ENCODE peak calls at places on chromosomes 3 and 15, in eight cellular contexts. One of them, this sample, is unnamed.

GRCh38 chr15:101244039-101244781 is 7.6 kb downstream of the CHSY1 start:
- DNase-seq in A549: no peak
- DNase-seq in right atrium auricular region: no peak
- DNase-seq in adrenal gland: peak; percentile 1
- DNase-seq in left ventricle myocardium inferior: no peak
- DNase-seq in ovary: no peak
- DNase-seq in heart left ventricle: no peak
- DNase-seq in transverse colon: no peak
- DNase-seq in this sample: no peak

GRCh38 chr3:133835961-133836360 is 30.3 kb downstream of the SRPRB start:
- DNase-seq in A549: no peak
- DNase-seq in right atrium auricular region: peak; percentile 13
- DNase-seq in adrenal gland: no peak
- DNase-seq in left ventricle myocardium inferior: no peak
- DNase-seq in ovary: no peak
- DNase-seq in heart left ventricle: no peak
- DNase-seq in transverse colon: no peak
- DNase-seq in this sample: no peak

GRCh38 chr3:76585794-76586392 is 454.0 kb upstream of the ROBO2 start:
- DNase-seq in A549: peak; percentile 2
- DNase-seq in right atrium auricular region: no peak
- DNase-seq in adrenal gland: no peak
- DNase-seq in left ventricle myocardium inferior: no peak
- DNase-seq in ovary: no peak
- DNase-seq in heart left ventricle: no peak
- DNase-seq in transverse colon: no peak
- DNase-seq in this sample: no peak

GRCh38 chr3:119690043-119690656 is 12.7 kb upstream of the CFAP91 start:
- DNase-seq in A549: peak; percentile 42
- DNase-seq in right atrium auricular region: no peak
- DNase-seq in adrenal gland: no peak
- DNase-seq in left ventricle myocardium inferior: no peak
- DNase-seq in ovary: no peak
- DNase-seq in heart left ventricle: no peak
- DNase-seq in transverse colon: no peak
- DNase-seq in this sample: no peak

GRCh38 chr15:90055182-90055581 is 47.1 kb downstream of the IDH2 start:
- DNase-seq in A549: no peak
- DNase-seq in right atrium auricular region: no peak
- DNase-seq in adrenal gland: no peak
- DNase-seq in left ventricle myocardium inferior: no peak
- DNase-seq in ovary: no peak
- DNase-seq in heart left ventricle: no peak
- DNase-seq in transverse colon: no peak
- DNase-seq in this sample: no peak

GRCh38 chr3:52533623-52534280 is at the start of gene NT5DC2:
- DNase-seq in A549: peak; percentile 63
- DNase-seq in right atrium auricular region: peak; percentile 70
- DNase-seq in adrenal gland: peak; percentile 73
- DNase-seq in left ventricle myocardium inferior: peak; percentile 77
- DNase-seq in ovary: peak; percentile 74
- DNase-seq in heart left ventricle: peak; percentile 89
- DNase-seq in transverse colon: peak; percentile 80
- DNase-seq in this sample: peak; percentile 77

GRCh38 chr3:129954509-129954908 is 20.0 kb upstream of the TRH start:
- DNase-seq in A549: no peak
- DNase-seq in right atrium auricular region: no peak
- DNase-seq in adrenal gland: no peak
- DNase-seq in left ventricle myocardium inferior: no peak
- DNase-seq in ovary: no peak
- DNase-seq in heart left ventricle: no peak
- DNase-seq in transverse colon: no peak
- DNase-seq in this sample: no peak

GRCh38 chr3:130820976-130821375 is 72.9 kb upstream of the ATP2C1 start:
- DNase-seq in A549: peak; percentile 17
- DNase-seq in right atrium auricular region: no peak
- DNase-seq in adrenal gland: peak; percentile 77
- DNase-seq in left ventricle myocardium inferior: no peak
- DNase-seq in ovary: no peak
- DNase-seq in heart left ventricle: no peak
- DNase-seq in transverse colon: no peak
- DNase-seq in this sample: no peak

GRCh38 chr3:52896613-52897012 is 735 bp downstream of the STIMATE start:
- DNase-seq in A549: no peak
- DNase-seq in right atrium auricular region: no peak
- DNase-seq in adrenal gland: no peak
- DNase-seq in left ventricle myocardium inferior: no peak
- DNase-seq in ovary: no peak
- DNase-seq in heart left ventricle: no peak
- DNase-seq in transverse colon: no peak
- DNase-seq in this sample: no peak

GRCh38 chr3:134030801-134031619 is 1.3 kb upstream of the SLCO2A1 start:
- DNase-seq in A549: no peak
- DNase-seq in right atrium auricular region: peak; percentile 55
- DNase-seq in adrenal gland: no peak
- DNase-seq in left ventricle myocardium inferior: no peak
- DNase-seq in ovary: no peak
- DNase-seq in heart left ventricle: no peak
- DNase-seq in transverse colon: no peak
- DNase-seq in this sample: no peak

GRCh38 chr3:58565621-58566397 is 11.4 kb downstream of the FAM107A start:
- DNase-seq in A549: no peak
- DNase-seq in right atrium auricular region: peak; percentile 42
- DNase-seq in adrenal gland: no peak
- DNase-seq in left ventricle myocardium inferior: no peak
- DNase-seq in ovary: no peak
- DNase-seq in heart left ventricle: no peak
- DNase-seq in transverse colon: no peak
- DNase-seq in this sample: no peak

GRCh38 chr3:71011565-71012287 is 571.8 kb downstream of the FOXP1 start:
- DNase-seq in A549: no peak
- DNase-seq in right atrium auricular region: no peak
- DNase-seq in adrenal gland: no peak
- DNase-seq in left ventricle myocardium inferior: no peak
- DNase-seq in ovary: no peak
- DNase-seq in heart left ventricle: no peak
- DNase-seq in transverse colon: no peak
- DNase-seq in this sample: no peak

GRCh38 chr15:74226761-74227540 is 9.2 kb upstream of the CCDC33 start:
- DNase-seq in A549: no peak
- DNase-seq in right atrium auricular region: no peak
- DNase-seq in adrenal gland: no peak
- DNase-seq in left ventricle myocardium inferior: no peak
- DNase-seq in ovary: no peak
- DNase-seq in heart left ventricle: no peak
- DNase-seq in transverse colon: no peak
- DNase-seq in this sample: no peak

GRCh38 chr3:27712136-27713065 is 9.7 kb downstream of the EOMES start:
- DNase-seq in A549: peak; percentile 96
- DNase-seq in right atrium auricular region: peak; percentile 84
- DNase-seq in adrenal gland: peak; percentile 80
- DNase-seq in left ventricle myocardium inferior: peak; percentile 67
- DNase-seq in ovary: peak; percentile 48
- DNase-seq in heart left ventricle: peak; percentile 88
- DNase-seq in transverse colon: peak; percentile 77
- DNase-seq in this sample: peak; percentile 70

GRCh38 chr15:73575636-73576247 is 57.4 kb downstream of the NPTN start:
- DNase-seq in A549: no peak
- DNase-seq in right atrium auricular region: no peak
- DNase-seq in adrenal gland: peak; percentile 26
- DNase-seq in left ventricle myocardium inferior: peak; percentile 60
- DNase-seq in ovary: no peak
- DNase-seq in heart left ventricle: peak; percentile 67
- DNase-seq in transverse colon: no peak
- DNase-seq in this sample: no peak

GRCh38 chr15:77384086-77384485 is 35.8 kb downstream of the PEAK1 start:
- DNase-seq in A549: no peak
- DNase-seq in right atrium auricular region: no peak
- DNase-seq in adrenal gland: no peak
- DNase-seq in left ventricle myocardium inferior: no peak
- DNase-seq in ovary: no peak
- DNase-seq in heart left ventricle: no peak
- DNase-seq in transverse colon: no peak
- DNase-seq in this sample: no peak

DNA sequence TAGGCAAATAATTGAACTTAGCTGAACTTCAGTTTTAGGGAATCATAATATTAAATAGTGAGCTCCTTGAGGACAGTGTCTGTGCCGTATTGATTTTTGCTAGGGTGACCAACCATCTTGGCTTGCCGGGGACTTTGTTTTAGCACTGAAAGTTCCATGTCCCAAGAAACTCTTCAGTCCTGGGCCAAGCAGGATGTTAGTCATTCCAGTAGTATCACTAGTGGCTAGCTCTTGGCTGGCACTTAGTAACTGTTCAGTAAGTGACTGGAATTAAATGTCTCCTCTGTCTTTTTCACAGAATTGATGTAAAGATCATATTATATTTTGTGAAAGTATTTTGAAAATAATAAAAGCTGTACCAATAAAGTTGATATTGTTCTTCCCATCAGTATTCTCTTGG is 42.3 kb downstream of the RSRC1 start:
- DNase-seq in A549: no peak
- DNase-seq in right atrium auricular region: no peak
- DNase-seq in adrenal gland: peak; percentile 7
- DNase-seq in left ventricle myocardium inferior: no peak
- DNase-seq in ovary: no peak
- DNase-seq in heart left ventricle: no peak
- DNase-seq in transverse colon: no peak
- DNase-seq in this sample: no peak
- H3K4me3 ChIP-seq in A549: no peak overlapping the region
- H3K4me3 ChIP-seq in right atrium auricular region: no peak overlapping the region
- H3K4me3 ChIP-seq in adrenal gland: no peak overlapping the region
- H3K4me3 ChIP-seq in left ventricle myocardium inferior: no peak overlapping the region
- H3K4me3 ChIP-seq in ovary: no peak overlapping the region
- H3K4me3 ChIP-seq in heart left ventricle: no peak overlapping the region
- H3K4me3 ChIP-seq in transverse colon: no peak overlapping the region
- H3K4me3 ChIP-seq in this sample: no peak overlapping the region

GRCh38 chr3:14240366-14240765 is 61.7 kb downstream of the LSM3 start:
- DNase-seq in A549: no peak
- DNase-seq in right atrium auricular region: no peak
- DNase-seq in adrenal gland: no peak
- DNase-seq in left ventricle myocardium inferior: no peak
- DNase-seq in ovary: no peak
- DNase-seq in heart left ventricle: no peak
- DNase-seq in transverse colon: no peak
- DNase-seq in this sample: no peak
- H3K4me1 ChIP-seq in A549: no peaks in the 10 kb centered on the region
- H3K4me1 ChIP-seq in right atrium auricular region: no peaks in the 10 kb centered on the region
- H3K4me1 ChIP-seq in adrenal gland: no peaks in the 10 kb centered on the region
- H3K4me1 ChIP-seq in left ventricle myocardium inferior: peaks cover 21% of the 10 kb centered on the region
- H3K4me1 ChIP-seq in ovary: peaks cover 16% of the 10 kb centered on the region
- H3K4me1 ChIP-seq in heart left ventricle: no peaks in the 10 kb centered on the region
- H3K4me1 ChIP-seq in transverse colon: peaks cover 6% of the 10 kb centered on the region
- H3K4me1 ChIP-seq in this sample: no peaks in the 10 kb centered on the region

DNA sequence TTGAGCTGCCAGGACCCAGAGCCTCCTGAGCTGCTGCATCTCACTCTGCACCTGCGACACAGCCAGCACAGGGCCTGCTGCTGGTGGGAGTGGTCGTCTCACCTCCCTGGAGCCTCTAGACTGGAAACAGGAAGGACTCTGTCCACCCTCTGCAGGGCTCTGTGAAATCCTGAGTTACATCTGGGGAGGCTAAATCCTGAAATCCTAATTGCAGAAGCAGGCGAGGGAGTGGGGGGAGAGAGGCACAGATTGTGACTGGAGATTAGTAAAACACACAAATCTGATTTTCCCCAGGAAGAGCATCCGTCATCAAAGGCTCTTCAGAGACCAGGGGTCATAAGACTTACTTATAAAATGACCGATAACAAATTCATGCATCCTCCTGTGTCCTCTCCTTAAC is 31.6 kb upstream of the GABRG3 start:
- DNase-seq in A549: no peak
- DNase-seq in right atrium auricular region: no peak
- DNase-seq in adrenal gland: no peak
- DNase-seq in left ventricle myocardium inferior: no peak
- DNase-seq in ovary: no peak
- DNase-seq in heart left ventricle: no peak
- DNase-seq in transverse colon: no peak
- DNase-seq in this sample: no peak
- H3K9me3 ChIP-seq in A549: no peaks in the 10 kb centered on the region
- H3K9me3 ChIP-seq in right atrium auricular region: no peaks in the 10 kb centered on the region
- H3K9me3 ChIP-seq in adrenal gland: no peaks in the 10 kb centered on the region
- H3K9me3 ChIP-seq in left ventricle myocardium inferior: no peaks in the 10 kb centered on the region
- H3K9me3 ChIP-seq in ovary: no peaks in the 10 kb centered on the region
- H3K9me3 ChIP-seq in heart left ventricle: no peaks in the 10 kb centered on the region
- H3K9me3 ChIP-seq in transverse colon: no peaks in the 10 kb centered on the region
- H3K9me3 ChIP-seq in this sample: no peaks in the 10 kb centered on the region

GRCh38 chr15:67805008-67805681 is 20.2 kb upstream of the SKOR1 start:
- DNase-seq in A549: no peak
- DNase-seq in right atrium auricular region: no peak
- DNase-seq in adrenal gland: no peak
- DNase-seq in left ventricle myocardium inferior: no peak
- DNase-seq in ovary: no peak
- DNase-seq in heart left ventricle: no peak
- DNase-seq in transverse colon: no peak
- DNase-seq in this sample: no peak
- H3K4me3 ChIP-seq in A549: no peak overlapping the region
- H3K4me3 ChIP-seq in right atrium auricular region: no peak overlapping the region
- H3K4me3 ChIP-seq in adrenal gland: no peak overlapping the region
- H3K4me3 ChIP-seq in left ventricle myocardium inferior: no peak overlapping the region
- H3K4me3 ChIP-seq in ovary: no peak overlapping the region
- H3K4me3 ChIP-seq in heart left ventricle: no peak overlapping the region
- H3K4me3 ChIP-seq in transverse colon: no peak overlapping the region
- H3K4me3 ChIP-seq in this sample: no peak overlapping the region

GRCh38 chr3:172090035-172090434 is 50.7 kb downstream of the FNDC3B start:
- DNase-seq in A549: no peak
- DNase-seq in right atrium auricular region: no peak
- DNase-seq in adrenal gland: no peak
- DNase-seq in left ventricle myocardium inferior: no peak
- DNase-seq in ovary: no peak
- DNase-seq in heart left ventricle: no peak
- DNase-seq in transverse colon: no peak
- DNase-seq in this sample: no peak

GRCh38 chr3:172089250-172089649 is 49.9 kb downstream of the FNDC3B start:
- DNase-seq in A549: no peak
- DNase-seq in right atrium auricular region: no peak
- DNase-seq in adrenal gland: no peak
- DNase-seq in left ventricle myocardium inferior: no peak
- DNase-seq in ovary: no peak
- DNase-seq in heart left ventricle: no peak
- DNase-seq in transverse colon: no peak
- DNase-seq in this sample: no peak

GRCh38 chr3:172087198-172087597 is 47.8 kb downstream of the FNDC3B start:
- DNase-seq in A549: no peak
- DNase-seq in right atrium auricular region: no peak
- DNase-seq in adrenal gland: no peak
- DNase-seq in left ventricle myocardium inferior: no peak
- DNase-seq in ovary: no peak
- DNase-seq in heart left ventricle: no peak
- DNase-seq in transverse colon: no peak
- DNase-seq in this sample: no peak

GRCh38 chr3:172086071-172086470 is 46.7 kb downstream of the FNDC3B start:
- DNase-seq in A549: no peak
- DNase-seq in right atrium auricular region: no peak
- DNase-seq in adrenal gland: no peak
- DNase-seq in left ventricle myocardium inferior: no peak
- DNase-seq in ovary: no peak
- DNase-seq in heart left ventricle: no peak
- DNase-seq in transverse colon: no peak
- DNase-seq in this sample: no peak

GRCh38 chr3:172087827-172088580 is 48.6 kb downstream of the FNDC3B start:
- DNase-seq in A549: no peak
- DNase-seq in right atrium auricular region: no peak
- DNase-seq in adrenal gland: no peak
- DNase-seq in left ventricle myocardium inferior: no peak
- DNase-seq in ovary: no peak
- DNase-seq in heart left ventricle: no peak
- DNase-seq in transverse colon: no peak
- DNase-seq in this sample: no peak
- H3K4me1 ChIP-seq in A549: peaks cover 75% of the 10 kb centered on the region
- H3K4me1 ChIP-seq in right atrium auricular region: no peaks in the 10 kb centered on the region
- H3K4me1 ChIP-seq in adrenal gland: peaks cover 13% of the 10 kb centered on the region
- H3K4me1 ChIP-seq in left ventricle myocardium inferior: peaks cover 81% of the 10 kb centered on the region
- H3K4me1 ChIP-seq in ovary: peaks cover 9% of the 10 kb centered on the region
- H3K4me1 ChIP-seq in heart left ventricle: peaks cover 10% of the 10 kb centered on the region
- H3K4me1 ChIP-seq in transverse colon: peaks cover 35% of the 10 kb centered on the region
- H3K4me1 ChIP-seq in this sample: peaks cover 49% of the 10 kb centered on the region

This sample was measured in psoas muscle.